ENCODE peak calls at places on chromosomes 12 and 14, in five cellular contexts. W is activated naive CD4-positive, alpha-beta T cell; O is Karpas-422; R is NCI-H345; X is naive thymus-derived CD8-positive, alpha-beta T cell. J is an unnamed sample.

GRCh38 chr12:117090388-117090787 is 8.8 kb downstream of the TESC start:
- DNase-seq in W (no peak), O (no peak), R (no peak), X (no peak), J (no peak)

GRCh38 chr12:108318472-108319275 is 20.4 kb downstream of the CMKLR1 start:
- DNase-seq in W (no peak), X (no peak), O (no peak), R (no peak), J (no peak)

GRCh38 chr14:25516838-25517237 is 466.9 kb upstream of the STXBP6 start:
- DNase-seq in O (peak; percentile 49), R (peak; percentile 61), X (no peak), W (no peak), J (no peak)

GRCh38 chr14:94509356-94509755 is at the start of gene SERPINA12:
- DNase-seq in W (no peak), X (no peak), O (no peak), R (no peak), J (no peak)

GRCh38 chr14:20428010-20428365 is 8.0 kb downstream of the KLHL33 start:
- DNase-seq in O (no peak), R (no peak), W (no peak), X (no peak), J (no peak)

GRCh38 chr12:6899837-6900519 is 4.6 kb upstream of the LRRC23 start:
- DNase-seq in O (no peak), X (no peak), R (peak; percentile 78), W (no peak), J (peak; percentile 63)

GRCh38 chr12:34244608-34245007 is 222.3 kb downstream of the ALG10 start:
- DNase-seq in W (no peak), O (no peak), X (no peak), R (no peak), J (no peak)

GRCh38 chr12:28258998-28259397 is 68.7 kb downstream of the CCDC91 start:
- DNase-seq in X (no peak), W (no peak), R (no peak), O (no peak), J (no peak)

GRCh38 chr14:45177081-45177480 is 41.4 kb downstream of the FANCM start:
- DNase-seq in W (no peak), O (no peak), X (no peak), R (no peak), J (no peak)

GRCh38 chr12:111298583-111299436 is 70.1 kb downstream of the PHETA1 start:
- DNase-seq in O (peak; percentile 82), X (peak; percentile 54), W (no peak), R (peak; percentile 57), J (no peak)

GRCh38 chr12:71461787-71462328 is 22.3 kb downstream of the LGR5 start:
- DNase-seq in R (no peak), O (no peak), W (no peak), X (no peak), J (no peak)

J was measured in GDM1.